ENCODE peak calls at places on chromosome 17, in nine cellular contexts. One of them, this sample, is unnamed. For H3K4me1, the result is how much of the 10 kb centered on the place peaks cover.

GRCh38 chr17:60540460-60540859 is 14.4 kb upstream of the APPBP2 start:
- DNase-seq in psoas muscle: no peak
- DNase-seq in H9: no peak
- DNase-seq in fibroblast of lung: no peak
- DNase-seq in A549: no peak
- DNase-seq in heart left ventricle: no peak
- DNase-seq in left ventricle myocardium inferior: no peak
- DNase-seq in IMR-90: no peak
- DNase-seq in SK-N-SH: no peak
- DNase-seq in this sample: no peak

GRCh38 chr17:58334661-58335060 is 6.1 kb upstream of the TSPOAP1 start:
- DNase-seq in fibroblast of lung: no peak
- DNase-seq in A549: no peak
- DNase-seq in SK-N-SH: peak
- DNase-seq in H9: no peak
- DNase-seq in psoas muscle: no peak
- DNase-seq in IMR-90: no peak
- DNase-seq in heart left ventricle: no peak
- DNase-seq in left ventricle myocardium inferior: no peak
- DNase-seq in this sample: peak

GRCh38 chr17:71681427-71682173 is 439.2 kb upstream of the SOX9 start:
- DNase-seq in psoas muscle: no peak
- DNase-seq in IMR-90: no peak
- DNase-seq in H9: no peak
- DNase-seq in left ventricle myocardium inferior: no peak
- DNase-seq in A549: no peak
- DNase-seq in fibroblast of lung: no peak
- DNase-seq in heart left ventricle: no peak
- DNase-seq in SK-N-SH: no peak
- DNase-seq in this sample: no peak

GRCh38 chr17:77332981-77333685 is 192.4 kb downstream of the SEC14L1 start:
- DNase-seq in fibroblast of lung: peak
- DNase-seq in IMR-90: peak
- DNase-seq in A549: no peak
- DNase-seq in H9: no peak
- DNase-seq in psoas muscle: no peak
- DNase-seq in heart left ventricle: peak
- DNase-seq in SK-N-SH: no peak
- DNase-seq in left ventricle myocardium inferior: no peak
- DNase-seq in this sample: no peak

GRCh38 chr17:76556759-76557367 is 17.0 kb downstream of the PRCD start:
- DNase-seq in H9: peak
- DNase-seq in left ventricle myocardium inferior: no peak
- DNase-seq in SK-N-SH: no peak
- DNase-seq in heart left ventricle: no peak
- DNase-seq in A549: peak
- DNase-seq in fibroblast of lung: peak
- DNase-seq in IMR-90: peak
- DNase-seq in psoas muscle: no peak
- DNase-seq in this sample: peak

GRCh38 chr17:82225368-82226029 is 3.3 kb upstream of the SLC16A3 start:
- DNase-seq in H9: no peak
- DNase-seq in SK-N-SH: no peak
- DNase-seq in left ventricle myocardium inferior: no peak
- DNase-seq in heart left ventricle: peak
- DNase-seq in fibroblast of lung: no peak
- DNase-seq in A549: no peak
- DNase-seq in IMR-90: no peak
- DNase-seq in psoas muscle: peak
- DNase-seq in this sample: peak

GRCh38 chr17:44749076-44750020 is 9.4 kb upstream of the ADAM11 start:
- DNase-seq in heart left ventricle: no peak
- DNase-seq in left ventricle myocardium inferior: peak
- DNase-seq in H9: no peak
- DNase-seq in A549: no peak
- DNase-seq in IMR-90: no peak
- DNase-seq in psoas muscle: no peak
- DNase-seq in SK-N-SH: no peak
- DNase-seq in fibroblast of lung: no peak
- DNase-seq in this sample: no peak

GRCh38 chr17:46045639-46046038 is 46.6 kb downstream of the STH start:
- DNase-seq in psoas muscle: no peak
- DNase-seq in H9: no peak
- DNase-seq in IMR-90: peak
- DNase-seq in SK-N-SH: no peak
- DNase-seq in left ventricle myocardium inferior: no peak
- DNase-seq in fibroblast of lung: peak
- DNase-seq in A549: no peak
- DNase-seq in heart left ventricle: no peak
- DNase-seq in this sample: no peak

GRCh38 chr17:57859601-57860413 is 10.0 kb upstream of the MRPS23 start:
- DNase-seq in fibroblast of lung: no peak
- DNase-seq in psoas muscle: no peak
- DNase-seq in A549: no peak
- DNase-seq in heart left ventricle: no peak
- DNase-seq in left ventricle myocardium inferior: no peak
- DNase-seq in IMR-90: no peak
- DNase-seq in H9: no peak
- DNase-seq in SK-N-SH: no peak
- DNase-seq in this sample: no peak

GRCh38 chr17:260031-260791 is 78.8 kb upstream of the DOC2B start:
- DNase-seq in IMR-90: no peak
- DNase-seq in H9: peak
- DNase-seq in psoas muscle: no peak
- DNase-seq in left ventricle myocardium inferior: no peak
- DNase-seq in SK-N-SH: no peak
- DNase-seq in A549: no peak
- DNase-seq in heart left ventricle: peak
- DNase-seq in fibroblast of lung: no peak
- DNase-seq in this sample: peak

GRCh38 chr17:67585077-67585602 is 132.6 kb upstream of the NOL11 start:
- DNase-seq in left ventricle myocardium inferior: no peak
- DNase-seq in A549: no peak
- DNase-seq in fibroblast of lung: no peak
- DNase-seq in IMR-90: peak
- DNase-seq in heart left ventricle: no peak
- DNase-seq in psoas muscle: no peak
- DNase-seq in SK-N-SH: no peak
- DNase-seq in H9: no peak
- DNase-seq in this sample: no peak

GRCh38 chr17:82960419-82961271 is 118.8 kb upstream of the METRNL start:
- DNase-seq in SK-N-SH: no peak
- DNase-seq in heart left ventricle: no peak
- DNase-seq in psoas muscle: no peak
- DNase-seq in A549: no peak
- DNase-seq in fibroblast of lung: no peak
- DNase-seq in IMR-90: no peak
- DNase-seq in H9: peak
- DNase-seq in left ventricle myocardium inferior: peak
- DNase-seq in this sample: no peak

GRCh38 chr17:75681289-75681688 is 14.2 kb downstream of the SAP30BP start:
- DNase-seq in fibroblast of lung: peak
- DNase-seq in SK-N-SH: no peak
- DNase-seq in psoas muscle: no peak
- DNase-seq in A549: no peak
- DNase-seq in left ventricle myocardium inferior: no peak
- DNase-seq in H9: no peak
- DNase-seq in IMR-90: peak
- DNase-seq in heart left ventricle: no peak
- DNase-seq in this sample: no peak

GRCh38 chr17:28551421-28552186 is 820 bp downstream of the UNC119 start:
- DNase-seq in SK-N-SH: no peak
- DNase-seq in H9: no peak
- DNase-seq in left ventricle myocardium inferior: no peak
- DNase-seq in heart left ventricle: no peak
- DNase-seq in A549: no peak
- DNase-seq in IMR-90: no peak
- DNase-seq in fibroblast of lung: peak
- DNase-seq in psoas muscle: no peak
- DNase-seq in this sample: no peak

GRCh38 chr17:40283662-40284061 is 4.0 kb upstream of the CDC6 start:
- DNase-seq in SK-N-SH: no peak
- DNase-seq in H9: no peak
- DNase-seq in IMR-90: peak
- DNase-seq in fibroblast of lung: peak
- DNase-seq in heart left ventricle: no peak
- DNase-seq in psoas muscle: no peak
- DNase-seq in left ventricle myocardium inferior: no peak
- DNase-seq in A549: peak
- DNase-seq in this sample: no peak

GRCh38 chr17:78247304-78247703 is 15.9 kb downstream of the TMEM235 start:
- DNase-seq in fibroblast of lung: no peak
- DNase-seq in H9: no peak
- DNase-seq in SK-N-SH: no peak
- DNase-seq in IMR-90: no peak
- DNase-seq in A549: no peak
- DNase-seq in left ventricle myocardium inferior: no peak
- DNase-seq in psoas muscle: no peak
- DNase-seq in heart left ventricle: no peak
- DNase-seq in this sample: no peak

GRCh38 chr17:79543566-79543965 is 67.3 kb downstream of the RBFOX3 start:
- DNase-seq in H9: no peak
- DNase-seq in IMR-90: no peak
- DNase-seq in heart left ventricle: no peak
- DNase-seq in fibroblast of lung: no peak
- DNase-seq in psoas muscle: no peak
- DNase-seq in left ventricle myocardium inferior: no peak
- DNase-seq in A549: no peak
- DNase-seq in SK-N-SH: peak
- DNase-seq in this sample: no peak

GRCh38 chr17:79541451-79541850 is 69.4 kb downstream of the RBFOX3 start:
- DNase-seq in left ventricle myocardium inferior: no peak
- DNase-seq in A549: no peak
- DNase-seq in heart left ventricle: no peak
- DNase-seq in IMR-90: no peak
- DNase-seq in SK-N-SH: no peak
- DNase-seq in psoas muscle: no peak
- DNase-seq in H9: no peak
- DNase-seq in fibroblast of lung: no peak
- DNase-seq in this sample: no peak

GRCh38 chr17:79540306-79540705 is 70.5 kb downstream of the RBFOX3 start:
- DNase-seq in IMR-90: no peak
- DNase-seq in left ventricle myocardium inferior: no peak
- DNase-seq in A549: no peak
- DNase-seq in heart left ventricle: no peak
- DNase-seq in SK-N-SH: no peak
- DNase-seq in fibroblast of lung: no peak
- DNase-seq in H9: no peak
- DNase-seq in psoas muscle: no peak
- DNase-seq in this sample: peak

GRCh38 chr17:79542718-79543117 is 68.1 kb downstream of the RBFOX3 start:
- DNase-seq in fibroblast of lung: no peak
- DNase-seq in H9: no peak
- DNase-seq in left ventricle myocardium inferior: no peak
- DNase-seq in psoas muscle: no peak
- DNase-seq in SK-N-SH: no peak
- DNase-seq in heart left ventricle: no peak
- DNase-seq in IMR-90: no peak
- DNase-seq in A549: no peak
- DNase-seq in this sample: no peak

DNA sequence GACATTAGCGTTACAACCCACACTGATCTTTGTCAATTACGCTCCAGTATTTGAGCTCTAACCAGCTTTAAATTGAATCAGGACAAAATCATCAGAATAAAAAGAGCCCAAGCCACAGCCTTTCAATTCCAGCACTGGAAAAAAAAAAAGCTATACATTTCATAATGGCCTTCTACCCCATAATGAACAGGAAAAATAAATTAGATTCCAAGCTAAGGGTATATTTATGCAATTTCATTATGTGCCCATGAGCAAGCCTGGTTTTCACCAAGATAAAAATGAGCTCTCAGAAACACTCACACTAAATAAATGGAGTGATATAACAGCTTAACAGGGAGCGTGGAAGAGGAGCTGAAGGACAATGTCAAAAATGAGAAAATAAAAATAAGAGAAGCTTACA is 69.8 kb downstream of the RBFOX3 start:
- DNase-seq in left ventricle myocardium inferior: no peak
- DNase-seq in heart left ventricle: no peak
- DNase-seq in fibroblast of lung: no peak
- DNase-seq in A549: no peak
- DNase-seq in H9: no peak
- DNase-seq in IMR-90: no peak
- DNase-seq in SK-N-SH: peak
- DNase-seq in psoas muscle: no peak
- DNase-seq in this sample: no peak
- TF ChIP-seq CTCF in left ventricle myocardium inferior: no peak
- TF ChIP-seq CTCF in heart left ventricle: no peak
- TF ChIP-seq CTCF in fibroblast of lung: no peak
- TF ChIP-seq CTCF in A549: no peak
- TF ChIP-seq CTCF in H9: no peak
- TF ChIP-seq CTCF in IMR-90: no peak
- TF ChIP-seq CTCF in SK-N-SH: no peak
- TF ChIP-seq CTCF in psoas muscle: no peak
- TF ChIP-seq CTCF in this sample: no peak

DNA sequence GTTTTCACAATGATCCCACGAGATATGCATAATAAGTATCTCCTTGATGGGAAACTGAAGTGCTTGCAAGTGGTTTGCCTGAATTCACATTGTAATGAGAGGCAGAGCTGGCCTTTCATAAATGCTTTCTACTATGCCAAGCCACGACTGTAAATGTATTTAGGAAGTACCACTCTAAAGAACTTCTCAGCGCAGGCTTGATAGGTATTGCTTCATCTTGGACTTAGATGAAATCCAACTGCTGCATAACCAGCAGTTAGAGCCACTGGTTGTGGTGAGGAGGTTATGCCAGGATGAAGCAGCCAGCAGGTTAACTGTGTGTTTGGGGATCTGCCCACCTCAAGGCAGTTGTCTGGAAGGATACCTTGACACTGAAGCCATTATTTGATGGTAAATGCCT is 26.8 kb downstream of the MARCHF10 start:
- DNase-seq in A549: no peak
- DNase-seq in fibroblast of lung: peak
- DNase-seq in H9: peak
- DNase-seq in psoas muscle: no peak
- DNase-seq in heart left ventricle: no peak
- DNase-seq in left ventricle myocardium inferior: no peak
- DNase-seq in SK-N-SH: no peak
- DNase-seq in IMR-90: peak
- DNase-seq in this sample: no peak
- H3K4me1 ChIP-seq in A549: under half
- H3K4me1 ChIP-seq in fibroblast of lung: under half
- H3K4me1 ChIP-seq in H9: under half
- H3K4me1 ChIP-seq in psoas muscle: under half
- H3K4me1 ChIP-seq in heart left ventricle: under half
- H3K4me1 ChIP-seq in left ventricle myocardium inferior: under half
- H3K4me1 ChIP-seq in SK-N-SH: under half
- H3K4me1 ChIP-seq in IMR-90: under half
- H3K4me1 ChIP-seq in this sample: under half

GRCh38 chr17:64687959-64688358 is 25.9 kb upstream of the SMURF2 start:
- DNase-seq in H9: no peak
- DNase-seq in heart left ventricle: no peak
- DNase-seq in left ventricle myocardium inferior: no peak
- DNase-seq in SK-N-SH: no peak
- DNase-seq in psoas muscle: no peak
- DNase-seq in IMR-90: peak
- DNase-seq in fibroblast of lung: peak
- DNase-seq in A549: no peak
- DNase-seq in this sample: no peak
- H3K27ac ChIP-seq in H9: no peak
- H3K27ac ChIP-seq in heart left ventricle: no peak
- H3K27ac ChIP-seq in left ventricle myocardium inferior: no peak
- H3K27ac ChIP-seq in SK-N-SH: peak
- H3K27ac ChIP-seq in psoas muscle: no peak
- H3K27ac ChIP-seq in IMR-90: peak
- H3K27ac ChIP-seq in fibroblast of lung: peak
- H3K27ac ChIP-seq in A549: no peak
- H3K27ac ChIP-seq in this sample: no peak

GRCh38 chr17:42720996-42721583 is 23.8 kb downstream of the EZH1 start:
- DNase-seq in psoas muscle: no peak
- DNase-seq in fibroblast of lung: peak
- DNase-seq in left ventricle myocardium inferior: no peak
- DNase-seq in H9: no peak
- DNase-seq in A549: peak
- DNase-seq in heart left ventricle: peak
- DNase-seq in SK-N-SH: peak
- DNase-seq in IMR-90: peak
- DNase-seq in this sample: no peak
- TF ChIP-seq CTCF in psoas muscle: peak
- TF ChIP-seq CTCF in fibroblast of lung: peak
- TF ChIP-seq CTCF in left ventricle myocardium inferior: peak
- TF ChIP-seq CTCF in H9: peak
- TF ChIP-seq CTCF in A549: peak
- TF ChIP-seq CTCF in heart left ventricle: peak
- TF ChIP-seq CTCF in SK-N-SH: peak
- TF ChIP-seq CTCF in IMR-90: peak
- TF ChIP-seq CTCF in this sample: peak